ENCODE peak calls at places on chromosome 5, in ten cellular contexts. Y is HepG2, M is AG04449, B is brain microvascular endothelial cell, F is neural progenitor cell, L is left ventricle myocardium inferior, I is cardiac fibroblast, X is tibial artery, D is A549, W is astrocyte of the cerebellum. N is an unnamed sample.

GRCh38 chr5:170552486-170553122 is 48.8 kb downstream of the KCNIP1 start:
- DNase-seq in X (peak), W (peak), Y (no peak), M (peak), I (peak), F (peak), D (no peak), L (peak), B (peak), N (peak)

GRCh38 chr5:65695162-65695755 is 26.6 kb downstream of the SGTB start:
- DNase-seq in X (no peak), I (no peak), M (no peak), Y (no peak), L (no peak), W (no peak), B (no peak), F (no peak), D (no peak), N (no peak)

GRCh38 chr5:24188196-24188595 is 456.6 kb downstream of the CDH10 start:
- DNase-seq in Y (no peak), D (no peak), L (no peak), F (no peak), I (peak), M (no peak), X (no peak), W (no peak), B (no peak), N (no peak)

GRCh38 chr5:142958933-142959682 is 188.9 kb downstream of the ARHGAP26 start:
- DNase-seq in M (no peak), Y (no peak), X (no peak), L (no peak), F (no peak), W (no peak), I (peak), B (no peak), D (no peak), N (no peak)

GRCh38 chr5:163943546-163943945 is 438.1 kb downstream of the MAT2B start:
- DNase-seq in W (peak), M (no peak), L (no peak), Y (no peak), B (no peak), D (no peak), I (peak), F (no peak), X (no peak), N (no peak)

GRCh38 chr5:157816682-157817268 is 42.2 kb downstream of the CLINT1 start:
- DNase-seq in B (no peak), L (no peak), F (no peak), W (no peak), Y (no peak), M (no peak), D (peak), I (peak), X (no peak), N (no peak)

GRCh38 chr5:159330131-159330530 is at the start of gene IL12B:
- DNase-seq in M (no peak), F (no peak), Y (no peak), X (no peak), I (peak), D (no peak), B (no peak), W (no peak), L (no peak), N (no peak)

GRCh38 chr5:15992918-15993317 is 186.7 kb downstream of the MARCHF11 start:
- DNase-seq in X (no peak), W (peak), D (peak), M (no peak), B (peak), I (peak), L (no peak), F (no peak), Y (no peak), N (no peak)

GRCh38 chr5:78504726-78505431 is 143.7 kb downstream of the LHFPL2 start:
- DNase-seq in B (peak), D (peak), X (peak), F (no peak), W (peak), I (peak), L (peak), M (peak), Y (no peak), N (peak)

GRCh38 chr5:6755519-6755918 is 42.3 kb downstream of the TENT4A start:
- DNase-seq in W (no peak), Y (no peak), X (no peak), F (no peak), I (no peak), M (no peak), L (no peak), D (no peak), B (no peak), N (no peak)

GRCh38 chr5:173786296-173787187 is 101.6 kb upstream of the CPEB4 start:
- DNase-seq in W (no peak), Y (no peak), M (no peak), L (no peak), X (peak), D (no peak), B (no peak), F (peak), I (no peak), N (no peak)

GRCh38 chr5:169542811-169543210 is 40.8 kb upstream of the SPDL1 start:
- DNase-seq in I (no peak), F (no peak), W (no peak), B (no peak), D (no peak), L (no peak), M (no peak), X (no peak), Y (no peak), N (no peak)

GRCh38 chr5:569358-569867 is 42.7 kb upstream of the CEP72 start:
- DNase-seq in X (no peak), Y (no peak), M (no peak), F (no peak), I (no peak), B (no peak), D (no peak), W (no peak), L (no peak), N (no peak)

GRCh38 chr5:95895771-95896170 is 65.9 kb downstream of the ELL2 start:
- DNase-seq in D (no peak), F (peak), B (no peak), Y (no peak), M (no peak), X (no peak), W (peak), L (peak), I (peak), N (no peak)

GRCh38 chr5:55905251-55905650 is 54.1 kb downstream of the IL31RA start:
- DNase-seq in B (no peak), M (no peak), D (no peak), F (no peak), W (no peak), Y (no peak), X (no peak), I (no peak), L (no peak), N (no peak)

GRCh38 chr5:135190345-135191083 is 156.5 kb upstream of the PITX1 start:
- DNase-seq in M (no peak), I (no peak), L (no peak), D (no peak), W (no peak), B (no peak), Y (no peak), F (peak), X (no peak), N (no peak)

GRCh38 chr5:159427180-159428012 is 97.1 kb upstream of the IL12B start:
- DNase-seq in L (no peak), B (no peak), W (no peak), Y (no peak), F (peak), X (no peak), I (no peak), M (no peak), D (no peak), N (no peak)

GRCh38 chr5:137488516-137488915 is 10.6 kb downstream of the SPOCK1 start:
- DNase-seq in F (no peak), L (no peak), D (no peak), X (no peak), Y (no peak), B (no peak), M (no peak), W (no peak), I (no peak), N (no peak)

GRCh38 chr5:115179959-115180709 is 10.4 kb upstream of the TRIM36 start:
- DNase-seq in M (no peak), F (peak), D (peak), B (peak), L (no peak), X (peak), Y (no peak), I (peak), W (no peak), N (no peak)

GRCh38 chr5:151296974-151297373 is 6.6 kb downstream of the SLC36A3 start:
- DNase-seq in W (no peak), Y (no peak), D (no peak), F (no peak), M (no peak), L (no peak), B (no peak), X (no peak), I (no peak), N (no peak)

GRCh38 chr5:151296478-151296830 is 7.1 kb downstream of the SLC36A3 start:
- DNase-seq in L (no peak), B (no peak), W (no peak), Y (no peak), I (no peak), X (no peak), M (no peak), D (no peak), F (no peak), N (no peak)

GRCh38 chr5:151298465-151298864 is 5.1 kb downstream of the SLC36A3 start:
- DNase-seq in Y (no peak), L (no peak), F (no peak), W (no peak), M (no peak), I (peak), B (no peak), X (no peak), D (no peak), N (no peak)

GRCh38 chr5:151295801-151296477 is 7.6 kb downstream of the SLC36A3 start:
- DNase-seq in B (no peak), X (no peak), W (no peak), Y (no peak), L (no peak), I (no peak), M (no peak), F (no peak), D (no peak), N (no peak)

GRCh38 chr5:151298063-151298462 is 5.5 kb downstream of the SLC36A3 start:
- DNase-seq in M (no peak), W (no peak), L (no peak), F (peak), X (no peak), D (peak), Y (peak), I (no peak), B (peak), N (no peak)
- TF ChIP-seq CTCF in M (no peak), W (no peak), L (no peak), F (peak), X (peak), D (peak), Y (peak), I (no peak), B (no peak), N (peak)

GRCh38 chr5:80035839-80036238 is 691 bp downstream of the THBS4 start:
- DNase-seq in B (no peak), F (peak), I (no peak), L (no peak), M (no peak), D (no peak), Y (no peak), W (no peak), X (no peak), N (no peak)
- H3K4me3 ChIP-seq in B (no peak), F (peak), I (no peak), L (peak), M (no peak), D (no peak), Y (no peak), W (no peak), X (no peak), N (no peak)

GRCh38 chr5:127299678-127300077 is 9.1 kb downstream of the MEGF10 start:
- DNase-seq in W (no peak), L (no peak), M (no peak), B (no peak), I (peak), Y (no peak), X (no peak), F (peak), D (no peak), N (no peak)
- TF ChIP-seq CTCF in W (no peak), L (peak), M (no peak), B (peak), I (no peak), Y (no peak), X (no peak), F (peak), D (no peak), N (no peak)

DNA sequence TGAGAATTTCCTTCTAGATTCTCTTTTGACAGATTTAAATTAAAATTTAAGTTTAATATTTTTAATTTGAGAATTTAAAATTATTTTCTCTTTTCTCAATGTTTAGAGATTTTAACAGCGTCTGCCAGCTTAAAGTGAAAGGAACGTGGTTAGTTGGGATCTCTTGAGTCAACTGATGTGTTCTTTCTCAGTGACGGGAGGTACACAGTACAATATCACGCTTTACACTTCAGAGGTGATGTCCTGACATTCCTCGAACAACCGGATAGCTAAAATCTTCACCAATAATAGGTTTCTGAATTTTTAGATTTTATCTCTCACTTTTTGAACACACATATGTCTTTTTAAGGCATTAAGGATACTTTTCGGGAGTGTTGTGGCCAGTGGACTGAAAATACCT is 81.1 kb downstream of the FAM174A start:
- DNase-seq in M (no peak), W (no peak), D (no peak), X (no peak), F (no peak), B (no peak), Y (no peak), L (no peak), I (no peak), N (no peak)
- H3K4me3 ChIP-seq in M (no peak), W (no peak), D (no peak), X (no peak), F (no peak), B (no peak), Y (no peak), L (no peak), I (no peak), N (no peak)

GRCh38 chr5:179343021-179343781 is 2.1 kb downstream of the ADAMTS2 start:
- DNase-seq in I (peak), M (no peak), F (peak), L (no peak), Y (no peak), B (no peak), W (no peak), D (no peak), X (no peak), N (no peak)

GRCh38 chr5:179345179-179345428 is 157 bp downstream of the ADAMTS2 start:
- DNase-seq in W (no peak), D (no peak), L (no peak), X (no peak), B (no peak), M (no peak), F (no peak), I (no peak), Y (no peak), N (no peak)

GRCh38 chr5:179342577-179342976 is 2.7 kb downstream of the ADAMTS2 start:
- DNase-seq in L (no peak), W (no peak), I (peak), F (peak), D (no peak), X (peak), B (peak), Y (no peak), M (no peak), N (no peak)

GRCh38 chr5:179344301-179345178 is 721 bp downstream of the ADAMTS2 start:
- DNase-seq in I (peak), Y (no peak), D (no peak), L (no peak), M (no peak), X (no peak), F (no peak), W (no peak), B (no peak), N (no peak)

GRCh38 chr5:179343902-179344300 is 1.4 kb downstream of the ADAMTS2 start:
- DNase-seq in D (no peak), B (peak), Y (no peak), M (no peak), X (peak), L (no peak), W (no peak), F (peak), I (peak), N (no peak)
- TF ChIP-seq CTCF in D (no peak), B (peak), Y (no peak), M (peak), X (peak), L (peak), W (peak), F (peak), I (peak), N (peak)